ENCODE peak calls at places on chromosomes 5 and 9, in four cellular contexts. H is right lobe of liver, R is fibroblast of pulmonary artery, B is fibroblast of the aortic adventitia. S is an unnamed sample.

GRCh38 chr9:90340421-90340820 is 302.2 kb downstream of the DIRAS2 start:
- DNase-seq in R (peak), B (peak), H (no peak), S (peak)

GRCh38 chr9:90909747-90910283 is 108.2 kb downstream of the SYK start:
- DNase-seq in H (no peak), B (no peak), R (no peak), S (no peak)

GRCh38 chr9:124284940-124285441 is 27.2 kb downstream of the NEK6 start:
- DNase-seq in B (peak), R (no peak), H (no peak), S (peak)

GRCh38 chr5:1103505-1104326 is 8.1 kb downstream of the SLC12A7 start:
- DNase-seq in H (peak), R (no peak), B (peak), S (no peak)

GRCh38 chr5:3392306-3392939 is 203.2 kb upstream of the IRX1 start:
- DNase-seq in H (no peak), B (no peak), R (no peak), S (no peak)

GRCh38 chr5:73272351-73272750 is 99.4 kb downstream of the TMEM174 start:
- DNase-seq in R (no peak), H (no peak), B (no peak), S (no peak)

GRCh38 chr5:146878471-146879172 is at the start of gene PPP2R2B:
- DNase-seq in H (peak), R (peak), B (peak), S (peak)

GRCh38 chr5:150587016-150587415 is 53.4 kb upstream of the SYNPO start:
- DNase-seq in B (no peak), R (no peak), H (no peak), S (no peak)

GRCh38 chr9:128902351-128903078 is 18.3 kb upstream of the PHYHD1 start:
- DNase-seq in R (no peak), H (no peak), B (no peak), S (no peak)

GRCh38 chr5:34001231-34001935 is 6.5 kb downstream of the AMACR start:
- DNase-seq in B (peak), R (peak), H (peak), S (peak)

GRCh38 chr9:38435526-38435925 is 11.3 kb upstream of the IGFBPL1 start:
- DNase-seq in R (no peak), H (no peak), B (no peak), S (no peak)

GRCh38 chr5:143086851-143087637 is 316.4 kb downstream of the NR3C1 start:
- DNase-seq in H (no peak), R (peak), B (no peak), S (peak)

GRCh38 chr5:40736103-40736875 is 19.5 kb downstream of the TTC33 start:
- DNase-seq in B (peak), H (no peak), R (peak), S (peak)

GRCh38 chr9:16052146-16052545 is 499.3 kb downstream of the CCDC171 start:
- DNase-seq in H (no peak), B (no peak), R (no peak), S (no peak)

GRCh38 chr9:72145093-72145492 is 4.1 kb upstream of the GDA start:
- DNase-seq in B (no peak), R (no peak), H (no peak), S (no peak)

GRCh38 chr5:25544652-25545249 is 900.0 kb upstream of the CDH10 start:
- DNase-seq in H (no peak), B (no peak), R (peak), S (no peak)

GRCh38 chr9:7042124-7042523 is 284.4 kb downstream of the KDM4C start:
- DNase-seq in H (no peak), B (peak), R (no peak), S (no peak)

GRCh38 chr5:150304481-150305081 is 1.9 kb upstream of the ARSI start:
- DNase-seq in R (no peak), H (no peak), B (no peak), S (no peak)

GRCh38 chr9:103068666-103069207 is 73.6 kb downstream of the CYLC2 start:
- DNase-seq in H (no peak), R (no peak), B (no peak), S (no peak)

GRCh38 chr5:126868961-126869451 is 92.1 kb downstream of the LMNB1 start:
- DNase-seq in B (no peak), H (no peak), R (peak), S (peak)

GRCh38 chr9:121529237-121529987 is 29.8 kb upstream of the GGTA1 start:
- DNase-seq in B (peak), H (peak), R (peak), S (peak)

GRCh38 chr5:119409235-119409815 is 43.0 kb upstream of the HSD17B4 start:
- DNase-seq in H (no peak), B (no peak), R (no peak), S (no peak)

GRCh38 chr9:68927165-68927564 is 86.7 kb downstream of the PRKACG start:
- DNase-seq in H (no peak), B (no peak), R (no peak), S (no peak)

GRCh38 chr9:18611946-18612345 is 138.0 kb downstream of the ADAMTSL1 start:
- DNase-seq in B (no peak), H (no peak), R (no peak), S (no peak)

GRCh38 chr5:157578079-157578780 is 2.7 kb upstream of the ADAM19 start:
- DNase-seq in H (no peak), B (no peak), R (no peak), S (no peak)

GRCh38 chr5:7261049-7261448 is 134.9 kb upstream of the ADCY2 start:
- DNase-seq in H (no peak), R (peak), B (peak), S (peak)

GRCh38 chr5:23446436-23446835 is 61.0 kb upstream of the PRDM9 start:
- DNase-seq in R (peak), H (no peak), B (no peak), S (peak)

GRCh38 chr5:149732500-149733128 is 2.5 kb downstream of the PPARGC1B start:
- DNase-seq in B (no peak), H (peak), R (no peak), S (peak)

GRCh38 chr9:131008086-131008485 is 888 bp upstream of the LAMC3 start:
- DNase-seq in R (no peak), B (no peak), H (no peak), S (no peak)

GRCh38 chr9:131008563-131008908 is 438 bp upstream of the LAMC3 start:
- DNase-seq in R (no peak), H (no peak), B (no peak), S (no peak)

GRCh38 chr9:131010482-131011273 is 1.7 kb downstream of the LAMC3 start:
- DNase-seq in H (no peak), R (no peak), B (no peak), S (no peak)

GRCh38 chr9:131011274-131012022 is 2.5 kb downstream of the LAMC3 start:
- DNase-seq in R (no peak), H (no peak), B (no peak), S (no peak)

DNA sequence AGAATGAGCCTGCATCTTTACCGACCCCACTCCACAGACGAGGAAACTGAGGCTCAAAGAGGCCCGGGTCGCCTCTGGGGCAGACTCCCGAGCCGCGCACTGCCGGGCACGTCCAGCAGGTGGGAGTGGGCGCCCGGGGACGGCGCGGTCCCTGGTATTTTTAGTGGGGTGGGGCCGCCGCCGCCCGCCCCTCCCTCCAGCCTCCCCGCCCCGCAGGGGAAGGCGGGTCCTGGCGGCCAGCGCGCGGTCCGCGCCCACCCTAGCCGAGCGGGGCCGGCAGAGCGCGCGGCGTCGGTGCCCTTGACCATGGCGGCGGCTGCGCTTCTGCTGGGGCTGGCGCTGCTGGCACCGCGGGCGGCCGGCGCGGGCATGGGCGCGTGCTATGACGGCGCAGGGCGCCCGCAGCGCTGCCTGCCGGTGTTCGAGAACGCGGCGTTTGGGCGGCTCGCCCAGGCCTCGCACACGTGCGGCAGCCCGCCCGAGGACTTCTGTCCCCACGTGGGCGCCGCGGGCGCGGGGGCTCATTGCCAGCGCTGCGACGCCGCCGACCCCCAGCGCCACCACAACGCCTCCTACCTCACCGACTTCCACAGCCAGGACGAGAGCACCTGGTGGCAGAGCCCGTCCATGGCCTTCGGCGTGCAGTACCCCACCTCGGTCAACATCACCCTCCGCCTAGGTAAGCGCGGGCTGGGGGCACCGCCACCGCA is at the start of gene LAMC3:
- DNase-seq in H (no peak), R (no peak), B (no peak), S (peak)
- TF ChIP-seq CTCF in H (no peak), R (peak), B (peak), S (peak)

GRCh38 chr5:141186897-141187512 is at the start of gene PCDHB9:
- DNase-seq in H (no peak), B (no peak), R (peak), S (peak)

GRCh38 chr5:141196363-141196762 is 3.1 kb upstream of the PCDHB11 start:
- DNase-seq in B (no peak), H (no peak), R (no peak), S (no peak)

DNA sequence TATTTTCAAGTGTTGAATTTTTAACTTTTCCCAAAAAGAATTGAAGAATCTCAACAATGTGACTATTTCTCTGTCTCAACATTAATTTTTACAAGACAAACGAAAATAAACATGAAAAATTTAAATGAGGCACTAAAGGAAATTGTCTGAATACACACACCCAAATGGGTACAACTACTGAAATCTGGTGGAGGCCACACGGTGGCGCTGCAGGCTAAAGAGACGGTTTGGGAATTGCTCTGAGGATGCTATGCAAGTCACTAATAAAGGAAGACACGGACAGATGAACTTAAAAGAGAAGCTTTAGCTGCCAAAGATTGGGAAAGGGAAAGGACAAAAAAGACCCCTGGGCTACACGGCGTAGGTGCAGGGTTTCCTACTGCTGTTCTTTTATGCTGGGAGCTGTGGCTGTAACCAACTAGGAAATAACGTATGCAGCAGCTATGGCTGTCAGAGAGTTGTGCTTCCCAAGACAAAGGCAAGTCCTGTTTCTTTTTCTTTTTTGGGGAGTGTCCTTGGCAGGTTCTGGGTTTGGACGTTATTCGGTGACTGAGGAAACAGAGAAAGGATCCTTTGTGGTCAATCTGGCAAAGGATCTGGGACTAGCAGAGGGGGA is at the start of gene PCDHB10:
- DNase-seq in R (peak), H (no peak), B (peak), S (peak)
- H3K4me3 ChIP-seq in R (no peak), H (no peak), B (no peak), S (no peak)

DNA sequence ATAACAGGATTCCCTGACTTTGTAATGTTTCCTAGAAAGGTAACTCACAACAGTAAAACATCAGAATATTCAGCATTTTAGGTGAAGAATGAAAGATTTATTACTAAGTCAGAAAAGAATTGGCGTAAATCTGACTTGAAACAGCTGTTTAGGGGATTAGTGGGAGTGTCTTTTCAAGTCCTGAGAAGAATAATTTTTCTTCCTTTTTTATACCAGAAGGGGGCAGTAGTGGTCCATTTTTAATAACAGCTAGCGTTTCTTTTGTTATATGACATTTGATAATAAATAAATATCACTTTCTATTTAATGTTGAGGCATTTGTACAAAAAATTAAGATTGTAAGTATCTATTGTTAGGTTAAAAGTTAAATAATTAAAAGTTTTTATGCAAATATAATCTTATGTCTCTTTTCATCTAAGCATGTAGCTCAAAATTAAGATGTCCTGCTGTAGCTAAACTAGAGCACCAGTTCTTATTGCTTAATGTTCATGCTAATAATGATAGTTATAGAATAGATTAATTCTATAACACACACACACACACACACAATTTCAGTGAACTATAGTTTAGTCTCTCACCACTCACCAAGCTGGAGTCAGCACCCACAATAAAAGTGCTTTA is 258.7 kb upstream of the ARRDC3 start:
- DNase-seq in B (peak), H (no peak), R (peak), S (peak)
- TF ChIP-seq CTCF in B (peak), H (peak), R (peak), S (peak)

GRCh38 chr5:32217886-32218396 is 43.8 kb upstream of the GOLPH3 start:
- DNase-seq in H (no peak), R (peak), B (peak), S (peak)
- H3K4me3 ChIP-seq in H (no peak), R (no peak), B (no peak), S (no peak)

S was measured in cardiac fibroblast.